ENCODE peak calls at places on chromosomes 4 and X, in four cellular contexts. B is AG10803, A is colonic mucosa, Z is left lung. K is an unnamed sample.
A peak's percentile ranks its signal among the peaks of the same experiment; 100 is the strongest.

GRCh38 chr4:168766537-168767316 is 243.3 kb downstream of the CBR4 start:
- DNase-seq in B (peak; percentile 66), A (no peak), Z (no peak), K (no peak)

GRCh38 chrX:26778320-26778888 is 562.4 kb downstream of the MAGEB5 start:
- DNase-seq in B (no peak), A (no peak), Z (no peak), K (no peak)

GRCh38 chrX:132748268-132748667 is 210.2 kb downstream of the HS6ST2 start:
- DNase-seq in B (no peak), A (no peak), Z (no peak), K (no peak)

GRCh38 chrX:120090208-120090607 is 12.7 kb upstream of the RHOXF2B start:
- DNase-seq in B (no peak), A (no peak), Z (no peak), K (no peak)

GRCh38 chrX:65987856-65988255 is 52.0 kb downstream of the VSIG4 start:
- DNase-seq in B (no peak), A (no peak), Z (no peak), K (no peak)

GRCh38 chrX:48939417-48940228 is 17.8 kb downstream of the OTUD5 start:
- DNase-seq in B (no peak), A (no peak), Z (no peak), K (no peak)

GRCh38 chrX:72100824-72101351 is 30.8 kb downstream of the RTL5 start:
- DNase-seq in B (peak; percentile 13), A (no peak), Z (peak; percentile 75), K (no peak)

GRCh38 chr4:52100062-52100461 is 49.0 kb downstream of the SPATA18 start:
- DNase-seq in B (no peak), A (no peak), Z (no peak), K (no peak)

GRCh38 chr4:169089004-169089403 is 78.9 kb upstream of the CBR4 start:
- DNase-seq in B (no peak), A (no peak), Z (no peak), K (no peak)

GRCh38 chrX:87525771-87526229 is 8.2 kb downstream of the KLHL4 start:
- DNase-seq in B (no peak), A (no peak), Z (no peak), K (no peak)

GRCh38 chr4:108270466-108271450 is 102.0 kb upstream of the LEF1 start:
- DNase-seq in B (peak; percentile 64), A (no peak), Z (no peak), K (no peak)

GRCh38 chr4:25949166-25949748 is 35.2 kb downstream of the SMIM20 start:
- DNase-seq in B (no peak), A (peak; percentile 45), Z (no peak), K (no peak)

GRCh38 chr4:80202190-80202711 is 4.9 kb downstream of the PRDM8 start:
- DNase-seq in B (peak; percentile 82), A (peak; percentile 87), Z (peak; percentile 99), K (peak; percentile 83)

GRCh38 chr4:166902941-166903340 is 331.4 kb downstream of the SPOCK3 start:
- DNase-seq in B (no peak), A (no peak), Z (no peak), K (no peak)

GRCh38 chr4:163808091-163808490 is 313.6 kb downstream of the TMA16 start:
- DNase-seq in B (no peak), A (no peak), Z (no peak), K (no peak)

GRCh38 chr4:4519296-4519898 is 22.5 kb downstream of the STX18 start:
- DNase-seq in B (no peak), A (no peak), Z (no peak), K (no peak)

GRCh38 chrX:19064175-19064574 is 58.1 kb downstream of the ADGRG2 start:
- DNase-seq in B (no peak), A (no peak), Z (no peak), K (no peak)

GRCh38 chrX:44705817-44706551 is 137.8 kb upstream of the DUSP21 start:
- DNase-seq in B (peak; percentile 1), A (no peak), Z (no peak), K (peak; percentile 17)

GRCh38 chr4:10664408-10664807 is 20.2 kb downstream of the CLNK start:
- DNase-seq in B (peak; percentile 84), A (no peak), Z (no peak), K (peak; percentile 17)

GRCh38 chrX:10749113-10749512 is 128.7 kb upstream of the MID1 start:
- DNase-seq in B (peak; percentile 68), A (no peak), Z (no peak), K (no peak)

GRCh38 chrX:25858273-25858880 is 279.8 kb upstream of the MAGEB18 start:
- DNase-seq in B (peak; percentile 3), A (no peak), Z (no peak), K (no peak)

GRCh38 chr4:184416913-184417734 is 57.2 kb downstream of the IRF2 start:
- DNase-seq in B (no peak), A (no peak), Z (no peak), K (no peak)

GRCh38 chr4:28723371-28723770 is 1862.7 kb downstream of the STIM2 start:
- DNase-seq in B (no peak), A (no peak), Z (no peak), K (no peak)

GRCh38 chr4:177235026-177235425 is 74.6 kb upstream of the NEIL3 start:
- DNase-seq in B (peak; percentile 75), A (no peak), Z (no peak), K (no peak)

GRCh38 chr4:104826171-104826570 is 320.5 kb upstream of the TET2 start:
- DNase-seq in B (no peak), A (no peak), Z (no peak), K (peak; percentile 7)

GRCh38 chr4:120132935-120133334 is 66.3 kb upstream of the MAD2L1 start:
- DNase-seq in B (no peak), A (no peak), Z (no peak), K (peak; percentile 0)

GRCh38 chr4:7761720-7762119 is 177.9 kb downstream of the AFAP1 start:
- DNase-seq in B (peak; percentile 62), A (peak; percentile 65), Z (peak; percentile 81), K (peak; percentile 18)

GRCh38 chr4:152983221-152983620 is 47.1 kb downstream of the FHDC1 start:
- DNase-seq in B (peak; percentile 9), A (no peak), Z (no peak), K (no peak)

GRCh38 chr4:186940476-186940875 is 216.8 kb upstream of the FAT1 start:
- DNase-seq in B (no peak), A (no peak), Z (no peak), K (no peak)

GRCh38 chrX:108696690-108697089 is 39.7 kb downstream of the IRS4 start:
- DNase-seq in B (no peak), A (no peak), Z (no peak), K (no peak)

GRCh38 chrX:108704839-108705238 is 31.5 kb downstream of the IRS4 start:
- DNase-seq in B (no peak), A (no peak), Z (no peak), K (no peak)

GRCh38 chrX:108701633-108702032 is 34.7 kb downstream of the IRS4 start:
- DNase-seq in B (no peak), A (no peak), Z (no peak), K (no peak)

DNA sequence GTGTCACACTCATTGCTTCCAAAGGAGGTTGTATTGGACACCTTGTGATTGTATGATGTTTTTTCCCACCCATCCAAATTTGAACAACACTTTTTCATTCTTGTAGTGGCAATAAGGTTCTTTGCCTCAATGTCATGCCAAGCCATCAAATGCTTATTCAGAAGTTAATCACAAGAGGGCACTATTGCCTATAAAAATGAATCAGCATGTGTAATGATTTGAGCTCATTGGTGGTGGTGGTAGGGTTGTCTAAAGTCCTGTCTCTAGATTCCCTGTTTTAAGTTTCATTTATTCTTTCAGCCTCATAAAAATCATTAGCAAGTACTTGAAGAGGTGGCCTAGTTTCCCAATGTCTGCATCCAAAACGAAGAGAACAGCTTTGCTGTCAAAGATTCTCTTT is 37.0 kb downstream of the IRS4 start:
- DNase-seq in B (peak; percentile 18), A (no peak), Z (no peak), K (no peak)
- TF ChIP-seq CTCF in B (peak; percentile 47), A (peak; percentile 9), Z (no peak), K (no peak)

DNA sequence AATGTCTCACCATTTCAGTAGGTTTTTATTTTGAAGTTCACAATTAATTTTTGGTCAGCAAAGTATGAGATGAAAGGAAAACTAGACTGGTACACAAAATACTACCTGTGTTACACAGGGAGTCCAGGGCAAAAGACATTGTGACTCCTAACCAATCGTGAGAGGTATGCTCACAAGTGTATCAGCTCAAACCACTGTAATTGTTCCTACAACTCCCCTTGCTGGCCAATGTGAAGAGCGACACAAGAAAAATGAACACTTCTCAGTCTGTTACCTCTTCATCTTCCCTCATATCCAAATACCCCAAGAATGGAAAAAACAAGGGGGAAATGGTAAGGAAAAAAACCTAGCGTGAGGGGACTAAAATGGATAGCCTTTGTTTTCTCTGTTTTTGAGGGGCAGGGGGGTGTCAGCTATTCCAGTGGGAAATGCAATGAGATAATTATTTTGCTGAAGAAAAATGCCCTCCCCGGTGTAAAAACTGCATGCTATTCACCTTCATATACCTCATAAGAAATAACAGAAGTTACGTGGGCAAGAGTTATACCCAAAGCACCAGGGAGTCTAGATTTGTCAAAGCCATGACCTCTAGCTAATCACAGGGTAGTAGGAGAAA is 30.6 kb upstream of the NSUN7 start:
- DNase-seq in B (peak; percentile 69), A (peak; percentile 50), Z (no peak), K (peak; percentile 27)
- TF ChIP-seq CTCF in B (peak; percentile 75), A (peak; percentile 29), Z (peak; percentile 10), K (peak; percentile 19)

GRCh38 chr4:2281575-2282343 is 19.9 kb upstream of the MXD4 start:
- DNase-seq in B (no peak), A (no peak), Z (peak; percentile 44), K (no peak)
- TF ChIP-seq CTCF in B (peak; percentile 6), A (no peak), Z (no peak), K (no peak)

GRCh38 chr4:147456706-147457105 is 24.2 kb upstream of the EDNRA start:
- DNase-seq in B (no peak), A (no peak), Z (no peak), K (no peak)

GRCh38 chr4:147463065-147463464 is 17.8 kb upstream of the EDNRA start:
- DNase-seq in B (peak; percentile 50), A (no peak), Z (no peak), K (no peak)

GRCh38 chr4:147465461-147465860 is 15.4 kb upstream of the EDNRA start:
- DNase-seq in B (no peak), A (no peak), Z (no peak), K (no peak)

DNA sequence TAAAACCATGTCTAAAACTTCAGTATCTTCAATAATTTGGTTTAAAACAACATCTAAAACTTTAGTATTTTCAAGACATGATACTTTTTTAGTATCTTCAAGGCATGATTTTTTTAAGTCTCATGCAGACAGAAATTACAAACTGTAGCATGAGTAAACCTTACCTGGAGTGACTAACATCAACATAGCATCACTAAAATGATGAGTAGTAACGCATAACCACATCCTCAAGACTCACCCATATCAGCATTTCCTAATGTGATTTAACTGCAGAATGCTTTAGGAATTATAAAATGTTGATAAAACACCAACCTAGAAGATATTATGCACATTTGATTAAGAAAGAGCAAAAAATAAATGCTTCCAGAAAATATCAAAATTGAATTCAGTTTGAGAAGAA is 19.7 kb upstream of the EDNRA start:
- DNase-seq in B (no peak), A (no peak), Z (no peak), K (no peak)
- TF ChIP-seq CTCF in B (no peak), A (no peak), Z (no peak), K (no peak)

K was measured in Calu3.